ENCODE peak calls at places on chromosomes 2 and 18, in eight cellular contexts. S is fibroblast of lung; Z is H1; F is left ventricle myocardium inferior; J is HCT116; H is upper lobe of left lung; N is lower lobe of right lung; X is effector memory CD4-positive, alpha-beta T cell. W is an unnamed sample. For H3K27me3, the result is how much of the 10 kb centered on the place peaks cover.

GRCh38 chr2:106107509-106108131 is 86.5 kb downstream of the UXS1 start:
- DNase-seq in Z (no peak), N (no peak), F (no peak), H (no peak), S (peak), J (no peak), X (peak), W (peak)

GRCh38 chr2:101140237-101140636 is 10.9 kb downstream of the TBC1D8 start:
- DNase-seq in H (no peak), X (no peak), S (no peak), F (peak), Z (no peak), J (no peak), N (no peak), W (no peak)

GRCh38 chr2:166957686-166958085 is 69.4 kb downstream of the XIRP2 start:
- DNase-seq in J (no peak), N (no peak), Z (no peak), F (no peak), S (no peak), H (no peak), X (no peak), W (no peak)

GRCh38 chr2:45578056-45578843 is 32.8 kb downstream of the SRBD1 start:
- DNase-seq in S (peak), Z (no peak), H (no peak), F (no peak), X (no peak), N (peak), J (no peak), W (no peak)

GRCh38 chr18:51398104-51398503 is 200.6 kb upstream of the MEX3C start:
- DNase-seq in H (no peak), F (no peak), S (no peak), X (no peak), J (no peak), N (no peak), Z (no peak), W (no peak)

GRCh38 chr18:49694402-49694801 is 118.9 kb downstream of the ACAA2 start:
- DNase-seq in Z (no peak), H (no peak), X (no peak), S (no peak), N (no peak), J (no peak), F (no peak), W (no peak)

GRCh38 chr2:28210535-28210934 is 182.1 kb upstream of the FOSL2 start:
- DNase-seq in S (no peak), H (no peak), N (no peak), F (no peak), Z (no peak), J (no peak), X (no peak), W (no peak)

GRCh38 chr18:2894131-2894840 is 47.5 kb downstream of the EMILIN2 start:
- DNase-seq in N (no peak), X (no peak), Z (no peak), H (no peak), J (no peak), S (peak), F (peak), W (no peak)

GRCh38 chr2:178530625-178531142 is 50.4 kb downstream of the PLEKHA3 start:
- DNase-seq in Z (no peak), H (no peak), S (no peak), N (no peak), F (no peak), J (no peak), X (no peak), W (no peak)

GRCh38 chr2:230537531-230537976 is 121.6 kb downstream of the SP100 start:
- DNase-seq in X (no peak), F (no peak), Z (no peak), N (no peak), J (no peak), S (no peak), H (no peak), W (no peak)

GRCh38 chr2:121492409-121492808 is 38.3 kb upstream of the RNU4ATAC start:
- DNase-seq in S (no peak), J (no peak), X (no peak), F (no peak), N (no peak), Z (no peak), H (no peak), W (no peak)

DNA sequence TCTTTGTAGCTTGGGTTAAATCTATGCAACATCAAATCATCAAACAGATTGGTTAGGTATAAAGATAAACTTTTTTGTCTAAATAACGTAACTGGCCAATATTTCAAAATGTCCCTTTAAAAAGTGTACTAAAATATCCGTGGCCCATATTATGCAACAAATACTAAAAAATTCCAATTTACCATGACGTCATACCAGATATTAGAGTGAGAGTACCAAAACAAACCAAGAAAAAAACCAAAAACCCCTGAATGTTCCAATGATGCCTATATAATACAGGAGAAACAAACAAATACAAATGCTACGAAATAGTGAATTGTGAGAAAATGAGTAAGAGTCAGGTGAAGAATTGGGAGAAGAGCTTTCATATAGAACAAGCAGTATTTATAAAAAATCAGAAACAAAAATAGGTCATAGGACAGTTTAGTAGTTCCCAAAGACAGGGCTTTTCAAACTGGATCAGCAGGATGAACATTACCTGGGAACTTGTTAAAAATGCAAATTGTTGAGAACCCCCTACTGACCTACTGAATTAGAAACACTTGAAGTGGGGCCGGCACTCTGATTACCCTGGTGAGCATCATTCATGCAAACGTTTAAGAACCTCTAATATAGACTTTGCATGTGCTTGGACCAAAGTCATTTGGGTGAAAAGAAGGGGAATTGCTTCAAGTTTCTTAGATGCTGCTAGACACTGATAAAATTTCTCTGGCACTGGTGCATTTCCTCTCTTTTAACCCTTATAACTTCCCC is 753.7 kb downstream of the DSC3 start:
- DNase-seq in F (no peak), N (no peak), S (no peak), X (no peak), Z (no peak), H (no peak), J (no peak), W (no peak)
- H3K4me3 ChIP-seq in F (no peak), N (no peak), S (no peak), X (no peak), Z (no peak), H (no peak), J (no peak), W (no peak)

GRCh38 chr2:238814815-238815214 is 33.1 kb upstream of the TWIST2 start:
- DNase-seq in X (no peak), N (no peak), H (no peak), J (no peak), F (no peak), Z (no peak), S (no peak), W (no peak)

GRCh38 chr2:238818576-238818975 is 29.3 kb upstream of the TWIST2 start:
- DNase-seq in S (no peak), N (no peak), H (no peak), X (no peak), Z (no peak), F (no peak), J (no peak), W (no peak)

GRCh38 chr2:238816296-238816695 is 31.6 kb upstream of the TWIST2 start:
- DNase-seq in F (no peak), N (no peak), S (no peak), J (no peak), H (no peak), Z (no peak), X (no peak), W (no peak)

GRCh38 chr2:238817931-238818330 is 30.0 kb upstream of the TWIST2 start:
- DNase-seq in J (no peak), H (no peak), Z (no peak), X (no peak), N (no peak), S (no peak), F (no peak), W (no peak)

GRCh38 chr2:238817382-238817781 is 30.5 kb upstream of the TWIST2 start:
- DNase-seq in S (no peak), J (no peak), X (no peak), H (no peak), F (no peak), Z (no peak), N (no peak), W (no peak)
- H3K27me3 ChIP-seq in S (under half), J (under half), X (under half), H (under half), F (half or more), Z (under half), N (under half), W (under half)

DNA sequence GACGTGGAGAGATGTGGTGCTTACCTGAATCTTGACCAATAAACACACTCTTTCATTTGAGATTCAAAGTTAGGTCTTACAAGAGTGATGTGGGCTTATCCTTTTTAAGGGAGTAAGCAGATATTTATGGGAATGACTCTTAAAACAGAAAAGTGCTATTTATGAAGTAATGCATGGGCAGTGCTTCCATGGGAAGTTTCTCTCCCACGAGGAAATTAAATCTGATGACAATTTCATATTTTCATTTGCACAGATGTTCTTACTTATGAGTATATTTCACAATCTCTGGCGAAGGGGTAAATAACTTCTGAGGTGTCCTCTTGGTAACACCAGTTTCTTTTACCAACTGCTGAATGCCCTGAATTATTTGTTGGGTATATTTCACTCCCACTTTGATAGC is 21.0 kb downstream of the PNPT1 start:
- DNase-seq in S (no peak), Z (no peak), J (no peak), H (no peak), X (no peak), F (no peak), N (no peak), W (no peak)
- H3K4me3 ChIP-seq in S (no peak), Z (no peak), J (no peak), H (no peak), X (no peak), F (no peak), N (no peak), W (no peak)

GRCh38 chr2:8678731-8679566 is 2.9 kb upstream of the ID2 start:
- DNase-seq in N (peak), F (peak), H (peak), X (peak), J (peak), S (peak), Z (peak), W (peak)

GRCh38 chr2:8680931-8681760 is 710 bp upstream of the ID2 start:
- DNase-seq in N (peak), S (peak), Z (peak), X (peak), J (peak), H (no peak), F (peak), W (peak)

GRCh38 chr2:8677646-8678592 is 3.9 kb upstream of the ID2 start:
- DNase-seq in F (peak), J (peak), X (peak), Z (peak), N (peak), S (peak), H (peak), W (peak)

GRCh38 chr2:8679827-8680731 is 1.8 kb upstream of the ID2 start:
- DNase-seq in X (no peak), J (peak), S (peak), N (peak), Z (no peak), H (no peak), F (peak), W (peak)

GRCh38 chr2:8679567-8679826 is 2.4 kb upstream of the ID2 start:
- DNase-seq in X (no peak), S (no peak), H (no peak), N (no peak), F (no peak), Z (no peak), J (no peak), W (no peak)
- H3K27me3 ChIP-seq in X (under half), S (under half), H (under half), N (under half), F (under half), Z (under half), J (under half), W (under half)

DNA sequence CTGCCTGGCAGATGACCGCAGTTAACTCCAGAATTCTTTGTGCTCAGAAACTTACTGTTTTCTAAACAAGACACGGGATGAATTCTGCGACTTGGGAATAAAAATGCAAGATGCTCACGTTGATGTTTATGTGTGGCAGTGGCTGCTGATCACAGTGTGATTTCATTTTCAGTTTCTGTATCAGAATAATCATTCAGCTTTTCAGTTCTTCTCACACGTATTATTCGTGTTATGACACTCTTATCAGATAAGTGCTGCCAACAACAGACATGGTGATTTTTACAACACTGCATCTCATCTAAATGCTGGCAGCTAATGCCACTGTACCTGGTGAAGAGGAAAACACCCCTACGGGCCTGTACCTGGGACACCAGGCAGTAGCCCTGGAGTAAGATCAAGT is 272.9 kb upstream of the REV1 start:
- DNase-seq in X (no peak), N (no peak), J (no peak), F (no peak), S (no peak), Z (no peak), H (no peak), W (no peak)
- H3K4me3 ChIP-seq in X (no peak), N (no peak), J (no peak), F (no peak), S (no peak), Z (no peak), H (no peak), W (no peak)

DNA sequence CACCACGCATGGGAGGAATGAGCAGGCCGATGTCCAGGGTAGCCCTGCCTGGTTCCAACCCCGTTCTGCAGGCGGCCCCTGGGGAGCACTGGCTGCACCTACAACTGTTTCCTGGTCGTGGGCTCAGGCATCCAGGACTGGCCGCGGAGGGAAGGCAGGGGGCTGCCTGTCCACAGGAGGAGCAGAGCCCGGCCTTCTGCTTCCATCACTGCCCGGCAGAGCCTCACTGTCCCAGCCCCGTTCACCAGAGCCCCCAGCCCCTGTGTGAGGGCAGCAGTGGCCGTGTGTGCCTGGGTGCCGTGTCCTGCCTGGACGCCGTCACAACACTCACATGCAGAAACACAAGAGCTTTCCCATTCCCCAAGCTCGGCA is 56.2 kb downstream of the KCNG2 start:
- DNase-seq in N (no peak), F (no peak), X (no peak), S (no peak), Z (no peak), H (peak), J (no peak), W (peak)
- H3K27me3 ChIP-seq in N (under half), F (under half), X (under half), S (under half), Z (under half), H (under half), J (under half), W (under half)

GRCh38 chr18:64183674-64184073 is 34.8 kb upstream of the LINC00305 start:
- DNase-seq in X (no peak), J (no peak), Z (no peak), F (no peak), N (no peak), H (no peak), S (no peak), W (no peak)
- H3K4me3 ChIP-seq in X (no peak), J (no peak), Z (no peak), F (no peak), N (no peak), H (no peak), S (no peak), W (no peak)

W was measured in SJSA1.